ENCODE peak calls at places on chromosomes 16 and 17, in six cellular contexts. M is glutamatergic neuron, X is brain microvascular endothelial cell, E is SK-N-SH, T is HFF-Myc, G is nephron progenitor cell. W is an unnamed sample.
A peak's percentile ranks its signal among the peaks of the same experiment; 100 is the strongest.

GRCh38 chr17:50908140-50908859 is 42.1 kb upstream of the TOB1 start:
- DNase-seq in E (no peak), T (no peak), M (no peak), G (no peak), X (no peak), W (no peak)

GRCh38 chr17:31309525-31309924 is 4.3 kb downstream of the EVI2B start:
- DNase-seq in G (no peak), M (no peak), T (no peak), E (no peak), X (no peak), W (no peak)

GRCh38 chr17:62110923-62111484 is 45.9 kb upstream of the MED13 start:
- DNase-seq in E (no peak), G (no peak), X (no peak), M (no peak), T (no peak), W (no peak)

GRCh38 chr17:74325743-74326379 is at the start of gene KIF19:
- DNase-seq in X (no peak), E (peak; percentile 91), M (peak; percentile 76), T (no peak), G (peak; percentile 77), W (peak; percentile 68)

GRCh38 chr17:81163051-81163695 is 2.1 kb upstream of the PVALEF start:
- DNase-seq in T (no peak), E (no peak), G (no peak), X (no peak), M (peak; percentile 13), W (no peak)

GRCh38 chr16:53967172-53967571 is 263.2 kb downstream of the FTO start:
- DNase-seq in G (no peak), E (no peak), T (no peak), M (no peak), X (no peak), W (no peak)

GRCh38 chr16:86387461-86388440 is 122.6 kb upstream of the FOXF1 start:
- DNase-seq in X (peak; percentile 98), G (no peak), T (peak; percentile 95), E (no peak), M (no peak), W (peak; percentile 7)

GRCh38 chr17:83180264-83180995 is 101.0 kb downstream of the METRNL start:
- DNase-seq in E (no peak), M (no peak), T (no peak), X (no peak), G (peak; percentile 1), W (no peak)

GRCh38 chr17:72122668-72123495 is 2.1 kb downstream of the SOX9 start:
- DNase-seq in G (peak; percentile 70), M (peak; percentile 63), X (no peak), E (peak; percentile 72), T (no peak), W (peak; percentile 29)

GRCh38 chr17:29590261-29590978 is 972 bp upstream of the GIT1 start:
- DNase-seq in M (peak; percentile 15), X (no peak), G (peak; percentile 26), T (no peak), E (no peak), W (peak; percentile 59)

GRCh38 chr16:64751906-64752305 is 370.0 kb downstream of the CDH11 start:
- DNase-seq in T (no peak), M (no peak), X (peak; percentile 87), G (no peak), E (no peak), W (no peak)

GRCh38 chr17:42849451-42850157 is 1.4 kb upstream of the AOC3 start:
- DNase-seq in T (no peak), X (no peak), E (no peak), G (no peak), M (no peak), W (no peak)

GRCh38 chr17:81509048-81509686 is 3.4 kb downstream of the ACTG1 start:
- DNase-seq in M (no peak), E (no peak), X (no peak), G (no peak), T (no peak), W (no peak)

GRCh38 chr17:73288534-73289302 is 23.1 kb downstream of the CDC42EP4 start:
- DNase-seq in T (no peak), G (no peak), M (no peak), X (no peak), E (no peak), W (no peak)

GRCh38 chr17:71987634-71988033 is 133.2 kb upstream of the SOX9 start:
- DNase-seq in G (no peak), E (no peak), M (no peak), T (no peak), X (peak; percentile 25), W (peak; percentile 3)

GRCh38 chr17:66625321-66625767 is 209.6 kb upstream of the CACNG5 start:
- DNase-seq in X (no peak), T (no peak), M (no peak), G (no peak), E (peak; percentile 63), W (no peak)

GRCh38 chr16:2466667-2467300 is 4.3 kb upstream of the NTN3 start:
- DNase-seq in G (no peak), X (no peak), M (no peak), T (no peak), E (no peak), W (no peak)

GRCh38 chr17:40541060-40541872 is 24.0 kb downstream of the CCR7 start:
- DNase-seq in X (no peak), T (no peak), M (no peak), G (no peak), E (no peak), W (peak; percentile 92)

GRCh38 chr17:42016411-42016831 is 818 bp downstream of the DNAJC7 start:
- DNase-seq in M (no peak), E (peak; percentile 34), T (no peak), G (no peak), X (no peak), W (peak; percentile 36)

GRCh38 chr17:50184057-50184456 is 17.4 kb downstream of the COL1A1 start:
- DNase-seq in E (peak; percentile 71), M (no peak), T (no peak), X (no peak), G (peak; percentile 32), W (no peak)

GRCh38 chr16:56767018-56767417 is 37.1 kb downstream of the NUP93 start:
- DNase-seq in T (no peak), E (peak; percentile 25), X (no peak), M (no peak), G (no peak), W (no peak)

GRCh38 chr17:38507921-38508569 is 79.8 kb downstream of the ARHGAP23 start:
- DNase-seq in G (no peak), E (no peak), T (no peak), X (no peak), M (no peak), W (no peak)

GRCh38 chr17:2029911-2030778 is at the start of gene DPH1:
- DNase-seq in E (peak; percentile 96), X (peak; percentile 86), T (peak; percentile 83), M (peak; percentile 92), G (peak; percentile 91), W (peak; percentile 91)

GRCh38 chr17:43669971-43670644 is 8.4 kb upstream of the MEOX1 start:
- DNase-seq in X (no peak), G (peak; percentile 70), T (no peak), E (no peak), M (no peak), W (peak; percentile 26)

GRCh38 chr16:63466-63865 is 9.0 kb downstream of the RHBDF1 start:
- DNase-seq in E (no peak), X (no peak), G (no peak), T (no peak), M (no peak), W (no peak)

GRCh38 chr16:58859958-58860669 is 126.0 kb upstream of the GOT2 start:
- DNase-seq in X (no peak), G (no peak), E (peak; percentile 49), M (no peak), T (no peak), W (no peak)

DNA sequence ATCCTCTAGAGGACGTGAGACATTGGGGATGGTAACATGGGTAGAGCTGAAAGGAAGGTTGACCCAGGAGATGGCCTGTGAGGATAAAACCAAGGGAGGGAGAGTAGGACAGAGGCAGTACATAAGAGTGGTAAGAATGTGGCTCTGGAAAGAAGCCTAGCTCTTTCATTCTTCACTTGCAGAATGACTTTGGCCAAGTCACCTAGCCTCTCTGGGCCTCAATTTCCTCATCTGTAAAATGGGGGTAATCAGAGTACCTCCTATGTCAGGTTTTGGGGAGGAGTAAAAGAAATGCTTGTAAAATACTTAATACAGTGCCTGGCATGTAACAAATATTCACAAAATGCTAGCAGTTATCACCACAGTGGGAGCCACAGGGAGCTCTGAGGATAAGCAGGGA is 6.9 kb downstream of the KDM6B start:
- DNase-seq in E (no peak), T (no peak), X (no peak), M (no peak), G (no peak), W (no peak)
- TF ChIP-seq CTCF in E (no peak), T (no peak), X (no peak), M (no peak), G (no peak), W (no peak)

GRCh38 chr17:12431188-12431587 is 234.5 kb upstream of the MYOCD start:
- DNase-seq in T (no peak), M (no peak), G (no peak), E (no peak), X (no peak), W (no peak)
- TF ChIP-seq CTCF in T (no peak), M (no peak), G (no peak), E (no peak), X (no peak), W (no peak)

DNA sequence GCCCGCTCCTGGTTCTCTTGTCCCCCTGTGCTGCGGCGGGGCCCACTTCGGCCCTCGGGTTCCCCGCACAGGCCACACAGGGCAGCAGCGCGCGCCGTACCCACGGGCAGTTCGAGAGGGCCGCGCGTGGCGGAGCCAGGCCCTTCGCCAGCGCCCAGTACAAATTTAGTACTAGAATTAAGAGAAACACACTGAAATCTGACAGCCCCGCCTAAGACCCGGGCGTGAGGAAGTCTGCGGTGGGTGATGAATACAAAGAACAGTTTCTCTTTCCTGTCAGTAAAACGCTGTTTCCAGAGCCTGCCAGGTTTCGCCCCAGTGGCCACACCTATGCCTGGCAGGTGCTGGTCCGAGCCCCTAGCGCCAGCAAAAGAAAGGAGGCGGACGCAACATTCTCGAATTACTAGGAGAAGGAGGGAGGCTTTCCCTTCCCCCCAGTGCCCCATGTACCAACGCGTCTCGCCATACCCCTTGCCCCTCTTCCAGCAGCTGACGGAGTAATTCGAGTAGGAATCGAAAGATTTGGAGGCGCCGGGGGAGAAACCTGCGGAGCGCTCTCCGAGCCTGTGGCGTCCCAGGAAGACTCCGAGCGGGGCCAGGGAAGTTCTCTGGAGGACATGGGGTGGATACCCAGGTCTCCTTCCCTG is 591 bp upstream of the SLFN5 start:
- DNase-seq in M (peak; percentile 40), T (no peak), G (peak; percentile 53), E (peak; percentile 41), X (peak; percentile 39), W (peak; percentile 95)
- TF ChIP-seq CTCF in M (peak; percentile 27), T (peak; percentile 2), G (no peak), E (peak; percentile 27), X (peak; percentile 54), W (peak; percentile 77)

GRCh38 chr16:10750793-10751192 is 7.2 kb downstream of the NUBP1 start:
- DNase-seq in T (no peak), X (no peak), G (no peak), M (no peak), E (peak; percentile 72), W (no peak)

GRCh38 chr16:10753670-10754069 is 10.0 kb downstream of the NUBP1 start:
- DNase-seq in T (no peak), M (no peak), X (no peak), E (no peak), G (no peak), W (no peak)

GRCh38 chr16:10749680-10750035 is 6.0 kb downstream of the NUBP1 start:
- DNase-seq in X (no peak), T (no peak), G (no peak), M (no peak), E (no peak), W (no peak)

GRCh38 chr16:10752843-10753523 is 9.3 kb downstream of the NUBP1 start:
- DNase-seq in M (peak; percentile 53), T (no peak), X (no peak), G (no peak), E (no peak), W (no peak)

GRCh38 chr16:10751291-10751697 is 7.7 kb downstream of the NUBP1 start:
- DNase-seq in T (no peak), X (no peak), E (peak; percentile 51), G (no peak), M (no peak), W (no peak)
- TF ChIP-seq CTCF in T (no peak), X (no peak), E (no peak), G (no peak), M (no peak), W (no peak)